ENCODE peak calls at places on chromosome 19, in eight cellular contexts. P is tibial artery, I is amniotic stem cell, F is neuronal stem cell, R is GM04503, W is IMR-90, L is left ventricle myocardium inferior, E is ovary. B is an unnamed sample.

GRCh38 chr19:45577111-45577905 is 7.3 kb downstream of the OPA3 start:
- DNase-seq in P (no peak), I (peak), F (no peak), R (peak), W (peak), L (peak), E (peak), B (no peak)

GRCh38 chr19:46728693-46729339 is 11.9 kb upstream of the PRKD2 start:
- DNase-seq in P (no peak), I (peak), F (peak), R (no peak), W (peak), L (peak), E (peak), B (no peak)

GRCh38 chr19:43552616-43553015 is 19.6 kb downstream of the ZNF575 start:
- DNase-seq in P (no peak), I (no peak), F (no peak), R (no peak), W (no peak), L (no peak), E (no peak), B (no peak)

GRCh38 chr19:16380314-16380695 is 55.7 kb downstream of the KLF2 start:
- DNase-seq in P (no peak), I (no peak), F (no peak), R (no peak), W (no peak), L (no peak), E (no peak), B (no peak)

GRCh38 chr19:18328340-18329034 is 5.6 kb upstream of the LSM4 start:
- DNase-seq in P (peak), I (peak), F (peak), R (peak), W (peak), L (peak), E (peak), B (peak)

GRCh38 chr19:1355974-1356865 is 27.5 kb upstream of the NDUFS7 start:
- DNase-seq in P (no peak), I (no peak), F (no peak), R (peak), W (peak), L (no peak), E (no peak), B (no peak)

GRCh38 chr19:19078801-19079200 is 15.0 kb downstream of the SLC25A42 start:
- DNase-seq in P (no peak), I (no peak), F (no peak), R (no peak), W (no peak), L (no peak), E (no peak), B (no peak)

GRCh38 chr19:6412111-6412999 is 12.3 kb downstream of the KHSRP start:
- DNase-seq in P (no peak), I (no peak), F (no peak), R (no peak), W (no peak), L (no peak), E (peak), B (no peak)

GRCh38 chr19:28393574-28394336 is 819.2 kb downstream of the UQCRFS1 start:
- DNase-seq in P (no peak), I (no peak), F (no peak), R (no peak), W (no peak), L (no peak), E (no peak), B (no peak)

GRCh38 chr19:8361921-8362793 is 1.8 kb upstream of the ANGPTL4 start:
- DNase-seq in P (peak), I (peak), F (no peak), R (peak), W (peak), L (peak), E (peak), B (peak)

GRCh38 chr19:10230155-10230903 is 802 bp downstream of the S1PR2 start:
- DNase-seq in P (peak), I (no peak), F (peak), R (no peak), W (peak), L (peak), E (peak), B (no peak)

GRCh38 chr19:33442706-33443105 is 69.2 kb downstream of the CEBPG start:
- DNase-seq in P (peak), I (no peak), F (no peak), R (no peak), W (no peak), L (no peak), E (no peak), B (no peak)

GRCh38 chr19:34402074-34402600 is 2.1 kb upstream of the PDCD2L start:
- DNase-seq in P (no peak), I (no peak), F (no peak), R (no peak), W (no peak), L (no peak), E (no peak), B (no peak)

GRCh38 chr19:41753936-41754529 is 1.3 kb upstream of the CEACAM6 start:
- DNase-seq in P (no peak), I (no peak), F (peak), R (no peak), W (peak), L (no peak), E (peak), B (no peak)

GRCh38 chr19:7482584-7483439 is 6.0 kb downstream of the PEX11G start:
- DNase-seq in P (no peak), I (no peak), F (no peak), R (no peak), W (no peak), L (peak), E (no peak), B (no peak)

GRCh38 chr19:17806945-17807344 is 12.0 kb downstream of the B3GNT3 start:
- DNase-seq in P (no peak), I (no peak), F (no peak), R (no peak), W (no peak), L (no peak), E (no peak), B (no peak)

GRCh38 chr19:7255119-7255518 is 39.1 kb downstream of the INSR start:
- DNase-seq in P (no peak), I (no peak), F (no peak), R (no peak), W (no peak), L (no peak), E (no peak), B (no peak)

GRCh38 chr19:6587093-6587820 is 3.7 kb downstream of the CD70 start:
- DNase-seq in P (no peak), I (no peak), F (no peak), R (no peak), W (no peak), L (no peak), E (no peak), B (no peak)

GRCh38 chr19:1259873-1260748 is 9.0 kb upstream of the CIRBP start:
- DNase-seq in P (peak), I (no peak), F (no peak), R (no peak), W (no peak), L (no peak), E (no peak), B (peak)

GRCh38 chr19:55041627-55042343 is 3.7 kb upstream of the GP6 start:
- DNase-seq in P (no peak), I (no peak), F (no peak), R (no peak), W (no peak), L (no peak), E (no peak), B (no peak)

GRCh38 chr19:49581007-49581508 is at the start of gene PRRG2:
- DNase-seq in P (no peak), I (no peak), F (no peak), R (no peak), W (no peak), L (no peak), E (no peak), B (no peak)

GRCh38 chr19:40702337-40703012 is 12.0 kb upstream of the NUMBL start:
- DNase-seq in P (no peak), I (no peak), F (no peak), R (no peak), W (no peak), L (peak), E (no peak), B (no peak)

GRCh38 chr19:2771786-2772674 is 11.0 kb downstream of the SGTA start:
- DNase-seq in P (no peak), I (no peak), F (no peak), R (no peak), W (no peak), L (no peak), E (no peak), B (no peak)